ENCODE peak calls at places on chromosomes 2 and 18, in seven cellular contexts. One of them, this sample, is unnamed.

GRCh38 chr2:241501551-241501950 is 6.8 kb downstream of the STK25 start:
- DNase-seq in CD4-positive, alpha-beta T cell: no peak
- DNase-seq in hepatocyte: no peak
- DNase-seq in progenitor cell of endocrine pancreas: no peak
- DNase-seq in breast epithelium: no peak
- DNase-seq in GM23338: no peak
- DNase-seq in OCI-LY7: no peak
- DNase-seq in this sample: no peak

GRCh38 chr2:51710222-51710621 is 678.3 kb upstream of the NRXN1 start:
- DNase-seq in hepatocyte: peak; percentile 5
- DNase-seq in CD4-positive, alpha-beta T cell: no peak
- DNase-seq in progenitor cell of endocrine pancreas: no peak
- DNase-seq in GM23338: peak; percentile 76
- DNase-seq in breast epithelium: no peak
- DNase-seq in OCI-LY7: peak; percentile 20
- DNase-seq in this sample: peak; percentile 1

GRCh38 chr2:174846941-174847938 is 83.0 kb upstream of the CHRNA1 start:
- DNase-seq in hepatocyte: peak; percentile 53
- DNase-seq in breast epithelium: no peak
- DNase-seq in progenitor cell of endocrine pancreas: no peak
- DNase-seq in GM23338: peak; percentile 86
- DNase-seq in OCI-LY7: no peak
- DNase-seq in CD4-positive, alpha-beta T cell: no peak
- DNase-seq in this sample: peak; percentile 6

GRCh38 chr2:25251461-25252273 is 83.3 kb upstream of the POMC start:
- DNase-seq in hepatocyte: peak; percentile 60
- DNase-seq in progenitor cell of endocrine pancreas: peak; percentile 24
- DNase-seq in OCI-LY7: no peak
- DNase-seq in CD4-positive, alpha-beta T cell: peak; percentile 31
- DNase-seq in breast epithelium: peak; percentile 44
- DNase-seq in GM23338: peak; percentile 61
- DNase-seq in this sample: peak; percentile 66

GRCh38 chr2:99970292-99970868 is 172.0 kb downstream of the AFF3 start:
- DNase-seq in OCI-LY7: no peak
- DNase-seq in GM23338: no peak
- DNase-seq in CD4-positive, alpha-beta T cell: no peak
- DNase-seq in hepatocyte: no peak
- DNase-seq in breast epithelium: no peak
- DNase-seq in progenitor cell of endocrine pancreas: no peak
- DNase-seq in this sample: no peak

GRCh38 chr18:10421859-10422258 is 32.6 kb upstream of the APCDD1 start:
- DNase-seq in hepatocyte: no peak
- DNase-seq in GM23338: no peak
- DNase-seq in breast epithelium: no peak
- DNase-seq in progenitor cell of endocrine pancreas: no peak
- DNase-seq in OCI-LY7: no peak
- DNase-seq in CD4-positive, alpha-beta T cell: no peak
- DNase-seq in this sample: no peak

GRCh38 chr2:107588960-107589542 is 237.6 kb upstream of the RGPD4 start:
- DNase-seq in progenitor cell of endocrine pancreas: no peak
- DNase-seq in OCI-LY7: no peak
- DNase-seq in breast epithelium: no peak
- DNase-seq in hepatocyte: no peak
- DNase-seq in GM23338: no peak
- DNase-seq in CD4-positive, alpha-beta T cell: no peak
- DNase-seq in this sample: no peak

GRCh38 chr2:233565685-233566140 is 869 bp downstream of the USP40 start:
- DNase-seq in breast epithelium: no peak
- DNase-seq in GM23338: no peak
- DNase-seq in hepatocyte: no peak
- DNase-seq in CD4-positive, alpha-beta T cell: no peak
- DNase-seq in progenitor cell of endocrine pancreas: no peak
- DNase-seq in OCI-LY7: no peak
- DNase-seq in this sample: no peak

GRCh38 chr2:58862234-58862633 is 621.1 kb upstream of the FANCL start:
- DNase-seq in hepatocyte: no peak
- DNase-seq in CD4-positive, alpha-beta T cell: no peak
- DNase-seq in OCI-LY7: no peak
- DNase-seq in GM23338: no peak
- DNase-seq in progenitor cell of endocrine pancreas: no peak
- DNase-seq in breast epithelium: no peak
- DNase-seq in this sample: no peak

GRCh38 chr2:28643911-28644334 is 107.7 kb upstream of the PPP1CB start:
- DNase-seq in hepatocyte: peak; percentile 65
- DNase-seq in OCI-LY7: no peak
- DNase-seq in breast epithelium: no peak
- DNase-seq in GM23338: no peak
- DNase-seq in progenitor cell of endocrine pancreas: no peak
- DNase-seq in CD4-positive, alpha-beta T cell: no peak
- DNase-seq in this sample: no peak

GRCh38 chr18:22731398-22731797 is 201.7 kb upstream of the RBBP8 start:
- DNase-seq in breast epithelium: no peak
- DNase-seq in progenitor cell of endocrine pancreas: no peak
- DNase-seq in OCI-LY7: no peak
- DNase-seq in CD4-positive, alpha-beta T cell: no peak
- DNase-seq in hepatocyte: no peak
- DNase-seq in GM23338: no peak
- DNase-seq in this sample: no peak

GRCh38 chr2:132267372-132267771 is 105.6 kb upstream of the ANKRD30BL start:
- DNase-seq in progenitor cell of endocrine pancreas: no peak
- DNase-seq in OCI-LY7: peak; percentile 17
- DNase-seq in CD4-positive, alpha-beta T cell: no peak
- DNase-seq in hepatocyte: no peak
- DNase-seq in GM23338: peak; percentile 27
- DNase-seq in breast epithelium: no peak
- DNase-seq in this sample: no peak

GRCh38 chr2:39550701-39551285 is 113.7 kb upstream of the MAP4K3 start:
- DNase-seq in OCI-LY7: no peak
- DNase-seq in GM23338: no peak
- DNase-seq in hepatocyte: no peak
- DNase-seq in CD4-positive, alpha-beta T cell: no peak
- DNase-seq in progenitor cell of endocrine pancreas: no peak
- DNase-seq in breast epithelium: no peak
- DNase-seq in this sample: no peak

GRCh38 chr2:133879703-133880102 is 311.4 kb upstream of the NCKAP5 start:
- DNase-seq in GM23338: no peak
- DNase-seq in OCI-LY7: no peak
- DNase-seq in hepatocyte: no peak
- DNase-seq in progenitor cell of endocrine pancreas: no peak
- DNase-seq in breast epithelium: no peak
- DNase-seq in CD4-positive, alpha-beta T cell: no peak
- DNase-seq in this sample: no peak

GRCh38 chr2:188810591-188810990 is 163.6 kb upstream of the COL3A1 start:
- DNase-seq in GM23338: no peak
- DNase-seq in hepatocyte: no peak
- DNase-seq in breast epithelium: no peak
- DNase-seq in OCI-LY7: no peak
- DNase-seq in progenitor cell of endocrine pancreas: no peak
- DNase-seq in CD4-positive, alpha-beta T cell: no peak
- DNase-seq in this sample: no peak

GRCh38 chr2:175111200-175111657 is 56.8 kb downstream of the ATF2 start:
- DNase-seq in OCI-LY7: peak; percentile 57
- DNase-seq in breast epithelium: no peak
- DNase-seq in CD4-positive, alpha-beta T cell: no peak
- DNase-seq in hepatocyte: peak; percentile 41
- DNase-seq in progenitor cell of endocrine pancreas: no peak
- DNase-seq in GM23338: peak; percentile 84
- DNase-seq in this sample: no peak

GRCh38 chr2:24675338-24675737 is 117.9 kb downstream of the PTRHD1 start:
- DNase-seq in progenitor cell of endocrine pancreas: no peak
- DNase-seq in hepatocyte: no peak
- DNase-seq in OCI-LY7: no peak
- DNase-seq in CD4-positive, alpha-beta T cell: no peak
- DNase-seq in GM23338: no peak
- DNase-seq in breast epithelium: no peak
- DNase-seq in this sample: no peak

GRCh38 chr2:234950730-234951385 is 959 bp upstream of the SH3BP4 start:
- DNase-seq in progenitor cell of endocrine pancreas: no peak
- DNase-seq in CD4-positive, alpha-beta T cell: no peak
- DNase-seq in OCI-LY7: no peak
- DNase-seq in breast epithelium: peak; percentile 32
- DNase-seq in hepatocyte: no peak
- DNase-seq in GM23338: peak; percentile 60
- DNase-seq in this sample: no peak

GRCh38 chr2:10046899-10047298 is 3.5 kb downstream of the KLF11 start:
- DNase-seq in progenitor cell of endocrine pancreas: no peak
- DNase-seq in CD4-positive, alpha-beta T cell: no peak
- DNase-seq in hepatocyte: no peak
- DNase-seq in breast epithelium: no peak
- DNase-seq in OCI-LY7: no peak
- DNase-seq in GM23338: no peak
- DNase-seq in this sample: no peak

DNA sequence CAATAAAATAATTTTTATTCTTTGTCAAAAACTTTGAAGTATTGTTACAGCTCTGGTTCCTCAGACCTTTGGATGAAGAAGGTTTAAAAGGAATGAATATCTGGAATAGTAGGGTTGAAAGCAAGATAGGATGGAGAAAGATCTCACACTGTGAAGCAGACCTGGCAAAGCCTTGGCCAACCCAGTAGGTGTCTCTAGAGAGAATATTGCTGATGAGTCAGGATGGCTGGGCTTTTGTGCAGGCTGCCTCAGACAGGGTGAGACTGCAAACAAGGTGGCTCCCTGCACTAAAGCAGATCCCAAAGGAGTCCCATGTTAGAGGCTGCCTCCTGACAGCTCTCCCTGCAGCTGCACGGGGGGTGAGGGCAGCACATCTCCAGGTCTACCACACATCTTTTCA is 226.0 kb upstream of the ITGA4 start:
- DNase-seq in GM23338: peak; percentile 6
- DNase-seq in OCI-LY7: no peak
- DNase-seq in progenitor cell of endocrine pancreas: no peak
- DNase-seq in breast epithelium: no peak
- DNase-seq in CD4-positive, alpha-beta T cell: no peak
- DNase-seq in hepatocyte: no peak
- DNase-seq in this sample: no peak
- TF ChIP-seq CTCF in GM23338: no peak
- TF ChIP-seq CTCF in OCI-LY7: no peak
- TF ChIP-seq CTCF in progenitor cell of endocrine pancreas: no peak
- TF ChIP-seq CTCF in breast epithelium: no peak
- TF ChIP-seq CTCF in CD4-positive, alpha-beta T cell: no peak
- TF ChIP-seq CTCF in hepatocyte: no peak
- TF ChIP-seq CTCF in this sample: no peak

GRCh38 chr2:102356741-102357140 is 1.1 kb downstream of the IL18R1 start:
- DNase-seq in CD4-positive, alpha-beta T cell: no peak
- DNase-seq in progenitor cell of endocrine pancreas: no peak
- DNase-seq in breast epithelium: no peak
- DNase-seq in OCI-LY7: no peak
- DNase-seq in hepatocyte: no peak
- DNase-seq in GM23338: no peak
- DNase-seq in this sample: no peak
- TF ChIP-seq CTCF in CD4-positive, alpha-beta T cell: no peak
- TF ChIP-seq CTCF in progenitor cell of endocrine pancreas: no peak
- TF ChIP-seq CTCF in breast epithelium: no peak
- TF ChIP-seq CTCF in OCI-LY7: no peak
- TF ChIP-seq CTCF in hepatocyte: no peak
- TF ChIP-seq CTCF in GM23338: no peak
- TF ChIP-seq CTCF in this sample: no peak

GRCh38 chr18:34820360-34820759 is 110.3 kb downstream of the DTNA start:
- DNase-seq in breast epithelium: no peak
- DNase-seq in GM23338: peak; percentile 54
- DNase-seq in CD4-positive, alpha-beta T cell: no peak
- DNase-seq in hepatocyte: no peak
- DNase-seq in OCI-LY7: no peak
- DNase-seq in progenitor cell of endocrine pancreas: no peak
- DNase-seq in this sample: no peak
- TF ChIP-seq CTCF in breast epithelium: no peak
- TF ChIP-seq CTCF in GM23338: peak; percentile 23
- TF ChIP-seq CTCF in CD4-positive, alpha-beta T cell: no peak
- TF ChIP-seq CTCF in hepatocyte: no peak
- TF ChIP-seq CTCF in OCI-LY7: no peak
- TF ChIP-seq CTCF in progenitor cell of endocrine pancreas: no peak
- TF ChIP-seq CTCF in this sample: no peak

GRCh38 chr2:129930451-129930850 is 49.0 kb upstream of the RAB6C start:
- DNase-seq in GM23338: no peak
- DNase-seq in OCI-LY7: no peak
- DNase-seq in progenitor cell of endocrine pancreas: no peak
- DNase-seq in hepatocyte: no peak
- DNase-seq in CD4-positive, alpha-beta T cell: no peak
- DNase-seq in breast epithelium: no peak
- DNase-seq in this sample: no peak

GRCh38 chr2:129935118-129935517 is 44.3 kb upstream of the RAB6C start:
- DNase-seq in GM23338: peak; percentile 69
- DNase-seq in hepatocyte: no peak
- DNase-seq in CD4-positive, alpha-beta T cell: no peak
- DNase-seq in breast epithelium: no peak
- DNase-seq in progenitor cell of endocrine pancreas: no peak
- DNase-seq in OCI-LY7: no peak
- DNase-seq in this sample: no peak

GRCh38 chr2:129934044-129934822 is 45.2 kb upstream of the RAB6C start:
- DNase-seq in hepatocyte: no peak
- DNase-seq in CD4-positive, alpha-beta T cell: no peak
- DNase-seq in OCI-LY7: no peak
- DNase-seq in breast epithelium: no peak
- DNase-seq in progenitor cell of endocrine pancreas: no peak
- DNase-seq in GM23338: peak; percentile 53
- DNase-seq in this sample: no peak

DNA sequence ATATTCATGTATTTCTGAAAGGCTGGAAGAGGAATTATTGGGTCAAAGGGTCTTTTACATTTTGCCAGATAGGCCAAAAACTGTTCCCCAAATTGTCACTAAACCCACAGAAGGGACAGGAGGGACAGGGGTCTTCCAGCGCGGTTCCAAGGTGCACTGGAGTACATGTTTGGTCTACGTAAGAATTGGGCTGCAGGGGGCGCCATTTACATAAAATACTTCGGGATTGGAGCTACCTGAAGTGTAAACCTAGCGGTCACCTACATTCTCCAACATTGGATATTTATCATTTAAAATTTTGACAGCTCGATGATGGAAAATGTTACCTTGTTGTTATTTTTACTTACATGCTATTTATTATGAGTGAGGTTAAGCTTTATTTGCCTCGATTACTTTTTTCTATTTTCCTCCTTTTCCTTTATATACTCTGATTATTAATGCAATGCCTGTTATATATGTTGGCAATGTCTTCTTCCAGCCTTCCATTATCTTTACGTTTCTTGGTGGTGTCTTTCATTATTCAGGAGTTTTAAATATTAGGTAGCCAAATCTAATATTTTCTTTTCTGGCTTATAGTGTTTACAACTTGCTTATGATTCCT is 43.0 kb upstream of the RAB6C start:
- DNase-seq in GM23338: peak; percentile 80
- DNase-seq in CD4-positive, alpha-beta T cell: peak; percentile 21
- DNase-seq in breast epithelium: no peak
- DNase-seq in hepatocyte: peak; percentile 72
- DNase-seq in progenitor cell of endocrine pancreas: peak; percentile 47
- DNase-seq in OCI-LY7: no peak
- DNase-seq in this sample: no peak
- TF ChIP-seq CTCF in GM23338: peak; percentile 57
- TF ChIP-seq CTCF in CD4-positive, alpha-beta T cell: no peak
- TF ChIP-seq CTCF in breast epithelium: no peak
- TF ChIP-seq CTCF in hepatocyte: peak; percentile 56
- TF ChIP-seq CTCF in progenitor cell of endocrine pancreas: peak; percentile 74
- TF ChIP-seq CTCF in OCI-LY7: no peak
- TF ChIP-seq CTCF in this sample: no peak

This sample was measured in activated CD8-positive, alpha-beta T cell treated with anti-CD3 and anti-CD28 coated beads for 36 hours.